ENCODE peak calls at places on chromosome 10, in ten cellular contexts. W is MM.1S, R is HCT116, I is trophoblast cell, Q is A549, B is hepatocyte, J is fibroblast of lung, S is neuronal stem cell, M is astrocyte, E is HepG2. P is an unnamed sample.

GRCh38 chr10:102796407-102797176 is 40.6 kb downstream of the CYP17A1 start:
- DNase-seq in E (no peak), I (no peak), M (peak), S (no peak), B (peak), W (peak), J (peak), Q (no peak), R (no peak), P (no peak)

GRCh38 chr10:123841560-123841959 is 50.0 kb downstream of the CPXM2 start:
- DNase-seq in E (no peak), Q (no peak), I (no peak), J (no peak), M (no peak), B (no peak), R (no peak), W (no peak), S (no peak), P (no peak)

GRCh38 chr10:17290226-17290625 is 62.2 kb downstream of the VIM start:
- DNase-seq in E (no peak), I (no peak), R (peak), W (no peak), J (peak), S (no peak), M (peak), B (no peak), Q (no peak), P (peak)

GRCh38 chr10:71274901-71275796 is 43.9 kb upstream of the SLC29A3 start:
- DNase-seq in E (no peak), B (no peak), R (no peak), I (no peak), J (no peak), Q (no peak), S (no peak), M (no peak), W (no peak), P (no peak)

GRCh38 chr10:24938076-24938475 is 14.3 kb downstream of the PRTFDC1 start:
- DNase-seq in W (no peak), I (no peak), E (no peak), Q (no peak), S (no peak), R (no peak), J (no peak), B (no peak), M (no peak), P (no peak)

GRCh38 chr10:117133273-117134083 is 4.6 kb downstream of the VAX1 start:
- DNase-seq in E (no peak), R (no peak), Q (no peak), M (no peak), W (no peak), S (no peak), B (no peak), I (no peak), J (no peak), P (no peak)

GRCh38 chr10:63268139-63268797 is 135.1 kb downstream of the NRBF2 start:
- DNase-seq in I (no peak), E (peak), B (peak), R (no peak), S (no peak), M (peak), J (no peak), Q (no peak), W (peak), P (no peak)

GRCh38 chr10:73875139-73875475 is 752 bp upstream of the CAMK2G start:
- DNase-seq in B (no peak), R (no peak), E (no peak), W (peak), S (no peak), J (no peak), I (no peak), M (no peak), Q (no peak), P (no peak)

GRCh38 chr10:116417821-116418220 is 9.8 kb upstream of the PNLIPRP3 start:
- DNase-seq in I (no peak), S (no peak), J (no peak), W (no peak), E (no peak), Q (no peak), B (no peak), M (peak), R (no peak), P (peak)

GRCh38 chr10:132749428-132749780 is 36.5 kb downstream of the NKX6-2 start:
- DNase-seq in I (no peak), W (no peak), J (no peak), R (no peak), M (no peak), B (no peak), E (no peak), Q (no peak), S (no peak), P (no peak)

GRCh38 chr10:27783660-27784059 is 38.0 kb upstream of the MKX start:
- DNase-seq in Q (peak), W (peak), M (peak), B (peak), E (peak), J (peak), S (peak), I (peak), R (peak), P (peak)

GRCh38 chr10:24723386-24723787 is 300 bp downstream of the ARHGAP21 start:
- DNase-seq in S (peak), I (no peak), M (no peak), Q (peak), B (no peak), E (no peak), W (peak), J (no peak), R (no peak), P (peak)

GRCh38 chr10:80465839-80466590 is 11.9 kb downstream of the TSPAN14 start:
- DNase-seq in M (no peak), J (no peak), R (no peak), I (no peak), B (no peak), Q (no peak), S (no peak), E (no peak), W (no peak), P (no peak)

GRCh38 chr10:85430991-85431390 is 935.6 kb downstream of the GRID1 start:
- DNase-seq in E (peak), S (no peak), R (no peak), I (no peak), Q (no peak), B (peak), J (no peak), W (no peak), M (no peak), P (no peak)

GRCh38 chr10:14779053-14779649 is 4.5 kb upstream of the FAM107B start:
- DNase-seq in S (no peak), W (no peak), J (peak), R (no peak), I (peak), E (no peak), Q (peak), B (peak), M (peak), P (no peak)
- H3K4me2 ChIP-seq in S (no peak), W (no peak), J (peak), R (no peak), I (no peak), E (no peak), Q (peak), B (no peak), M (no peak), P (no peak)

GRCh38 chr10:43297534-43297933 is 30.7 kb upstream of the RASGEF1A start:
- DNase-seq in S (no peak), W (no peak), R (no peak), Q (no peak), E (no peak), J (no peak), B (no peak), M (no peak), I (no peak), P (no peak)

GRCh38 chr10:43304079-43304686 is 37.3 kb upstream of the RASGEF1A start:
- DNase-seq in S (no peak), J (no peak), I (no peak), Q (no peak), R (no peak), W (no peak), E (no peak), M (no peak), B (no peak), P (no peak)

GRCh38 chr10:43295436-43295835 is 28.6 kb upstream of the RASGEF1A start:
- DNase-seq in B (no peak), Q (no peak), R (no peak), J (no peak), W (no peak), M (no peak), I (no peak), S (no peak), E (no peak), P (no peak)

GRCh38 chr10:43296320-43296719 is 29.5 kb upstream of the RASGEF1A start:
- DNase-seq in I (no peak), M (no peak), W (no peak), R (no peak), J (no peak), S (no peak), B (no peak), Q (no peak), E (no peak), P (no peak)

DNA sequence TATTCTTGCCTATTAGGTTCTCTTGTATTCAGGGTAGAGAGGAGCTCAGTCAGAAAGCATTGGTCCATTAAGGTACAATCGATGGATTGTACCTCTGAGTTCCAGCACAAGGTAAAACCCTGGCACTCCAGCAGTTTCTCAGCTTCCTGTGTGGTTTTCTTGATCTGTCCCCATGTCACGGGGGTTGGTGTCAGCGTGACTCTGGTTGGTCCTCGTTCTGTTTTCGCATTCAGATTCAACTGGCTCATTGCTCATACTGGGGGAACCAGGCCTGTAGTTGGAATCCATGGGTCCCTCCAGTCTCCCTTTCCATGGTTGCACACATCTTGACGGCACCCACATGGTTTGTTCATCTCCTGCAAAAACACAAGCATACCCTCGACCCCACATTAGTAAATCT is 32.7 kb upstream of the RASGEF1A start:
- DNase-seq in E (no peak), I (no peak), W (no peak), J (no peak), M (no peak), S (no peak), B (no peak), R (no peak), Q (no peak), P (no peak)
- H3K4me2 ChIP-seq in E (no peak), I (no peak), W (peak), J (no peak), M (no peak), S (no peak), B (no peak), R (no peak), Q (no peak), P (no peak)

DNA sequence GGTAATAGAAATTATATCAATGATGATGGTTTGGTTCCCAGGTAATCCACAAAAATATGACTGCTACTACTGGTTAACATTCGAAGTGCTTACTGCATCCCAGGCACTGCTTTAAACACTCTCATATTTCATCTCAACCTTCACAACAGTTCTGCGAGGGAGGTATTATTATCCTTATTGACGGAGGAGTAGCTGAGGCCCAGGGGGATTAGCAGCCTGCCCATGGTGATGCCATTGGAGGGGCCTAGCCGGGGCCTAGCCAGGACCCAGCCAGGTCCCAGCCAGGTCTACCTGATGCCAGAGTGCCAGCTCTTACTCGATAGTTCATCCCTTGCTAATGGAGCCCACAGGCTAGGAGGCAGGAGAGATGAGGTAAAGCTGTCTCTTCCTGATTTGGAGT is 217.1 kb downstream of the FAM107B start:
- DNase-seq in B (no peak), J (no peak), Q (no peak), M (no peak), E (no peak), R (no peak), S (no peak), I (no peak), W (no peak), P (no peak)
- H3K4me2 ChIP-seq in B (no peak), J (no peak), Q (no peak), M (no peak), E (no peak), R (no peak), S (no peak), I (no peak), W (peak), P (no peak)

GRCh38 chr10:128063736-128064614 is 62.2 kb downstream of the MKI67 start:
- DNase-seq in E (no peak), R (no peak), W (no peak), M (no peak), B (no peak), I (no peak), Q (no peak), S (no peak), J (no peak), P (peak)

GRCh38 chr10:128062331-128062730 is 63.9 kb downstream of the MKI67 start:
- DNase-seq in M (no peak), Q (no peak), I (peak), W (no peak), B (no peak), E (no peak), S (no peak), J (no peak), R (no peak), P (no peak)

GRCh38 chr10:128061306-128062300 is 64.6 kb downstream of the MKI67 start:
- DNase-seq in Q (no peak), I (no peak), R (no peak), E (no peak), W (no peak), J (no peak), S (no peak), M (no peak), B (no peak), P (no peak)

GRCh38 chr10:128064615-128065580 is 61.3 kb downstream of the MKI67 start:
- DNase-seq in I (peak), J (peak), Q (no peak), E (no peak), W (peak), S (no peak), M (peak), B (no peak), R (no peak), P (peak)

DNA sequence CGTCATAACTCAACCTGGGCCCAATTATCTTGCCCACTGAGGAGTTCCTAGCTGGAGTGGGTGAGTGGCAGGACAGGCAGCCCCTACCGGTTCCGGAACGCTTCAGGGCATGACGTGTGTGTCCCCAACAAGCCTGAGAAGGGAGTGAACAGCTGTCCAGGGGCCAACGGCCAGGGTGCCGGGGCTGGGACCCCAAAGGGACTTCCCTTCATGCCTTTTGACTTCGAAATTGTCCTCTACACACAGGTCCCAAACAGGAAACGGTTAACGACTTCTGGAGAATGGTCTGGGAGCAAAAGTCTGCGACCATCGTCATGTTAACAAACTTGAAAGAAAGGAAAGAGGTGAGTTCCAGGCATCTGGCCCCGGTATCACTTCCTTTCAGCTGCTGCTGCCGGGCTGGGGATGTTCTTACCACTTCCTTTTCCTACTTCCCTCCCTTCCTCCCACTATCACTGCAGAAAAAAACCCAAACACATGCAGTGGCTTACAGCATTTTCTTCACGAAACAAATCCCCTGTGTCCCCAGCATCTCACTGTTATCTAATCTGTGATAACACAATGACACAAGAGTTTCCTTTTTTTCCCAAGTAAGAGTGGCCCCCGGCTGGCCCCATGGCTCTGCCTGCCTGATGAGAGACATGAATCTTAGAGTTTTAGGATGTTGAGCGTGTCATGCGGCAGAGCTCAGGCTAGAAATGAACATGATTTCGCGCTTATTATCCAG is 63.2 kb downstream of the MKI67 start:
- DNase-seq in M (no peak), S (no peak), R (no peak), Q (no peak), I (peak), J (no peak), W (peak), E (no peak), B (no peak), P (no peak)
- H3K4me2 ChIP-seq in M (no peak), S (no peak), R (no peak), Q (no peak), I (no peak), J (no peak), W (peak), E (no peak), B (no peak), P (peak)

DNA sequence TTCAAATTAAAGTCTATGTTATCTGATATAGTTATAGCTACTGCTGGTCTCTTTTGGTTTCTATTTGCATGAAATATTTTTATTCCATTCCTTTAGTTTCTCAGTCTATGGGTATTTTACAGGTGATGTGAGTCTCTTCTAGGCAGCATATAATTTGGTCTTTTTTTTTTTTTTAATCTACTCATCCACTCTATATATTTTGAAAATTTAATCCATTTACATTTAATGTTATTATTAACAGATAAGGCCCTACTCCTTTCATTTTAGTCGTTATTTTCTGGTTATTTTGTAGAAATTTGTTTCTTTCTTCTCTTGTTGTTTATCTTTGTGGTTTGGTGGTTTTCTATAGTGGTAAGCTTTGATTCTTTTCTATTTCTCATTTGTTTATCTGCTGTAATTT is 58.8 kb downstream of the MALRD1 start:
- DNase-seq in Q (no peak), E (no peak), J (no peak), I (no peak), W (no peak), M (no peak), B (no peak), S (no peak), R (no peak), P (no peak)
- H3K4me2 ChIP-seq in Q (no peak), E (no peak), J (no peak), I (no peak), W (no peak), M (no peak), B (no peak), S (no peak), R (no peak), P (no peak)

GRCh38 chr10:682931-683447 is 6.5 kb downstream of the DIP2C start:
- DNase-seq in S (no peak), W (no peak), I (no peak), E (no peak), B (no peak), Q (no peak), R (no peak), M (no peak), J (no peak), P (no peak)
- H3K4me2 ChIP-seq in S (no peak), W (no peak), I (peak), E (no peak), B (peak), Q (peak), R (peak), M (peak), J (peak), P (no peak)

GRCh38 chr10:126663328-126663727 is 7.2 kb downstream of the C10orf90 start:
- DNase-seq in S (no peak), B (peak), Q (no peak), I (no peak), E (no peak), M (peak), W (no peak), R (no peak), J (peak), P (no peak)
- H3K4me2 ChIP-seq in S (no peak), B (no peak), Q (no peak), I (no peak), E (no peak), M (peak), W (no peak), R (no peak), J (no peak), P (no peak)

DNA sequence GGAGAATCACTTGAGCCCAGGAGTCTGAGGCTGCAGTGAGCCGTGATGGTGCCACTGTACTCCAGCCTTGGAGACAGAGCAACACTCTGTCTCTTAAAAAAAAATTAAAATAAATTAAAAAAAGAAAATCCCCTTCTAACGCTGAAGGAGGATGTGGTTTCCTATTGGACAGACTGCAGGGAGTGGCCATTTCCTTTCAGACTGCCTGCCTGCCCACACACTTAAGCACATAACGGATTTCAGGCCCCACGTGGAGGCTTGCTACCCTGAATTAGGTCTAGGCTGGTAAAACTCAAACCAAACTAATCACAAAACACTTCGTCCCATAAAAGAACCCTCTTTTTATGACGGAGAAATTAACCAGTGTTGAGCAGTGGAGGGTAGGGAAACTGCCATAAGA is 34.0 kb downstream of the GATA3 start:
- DNase-seq in W (no peak), I (no peak), E (no peak), Q (no peak), B (no peak), S (no peak), J (no peak), M (no peak), R (no peak), P (no peak)
- H3K4me2 ChIP-seq in W (no peak), I (no peak), E (no peak), Q (no peak), B (no peak), S (no peak), J (no peak), M (no peak), R (no peak), P (no peak)

P was measured in mammary epithelial cell.